ENCODE peak calls at places on chromosome 7, in seven cellular contexts. One of them, this sample, is unnamed.
A peak's percentile ranks its signal among the peaks of the same experiment; 100 is the strongest.

GRCh38 chr7:104971290-104972071 is 42.5 kb upstream of the KMT2E start:
- DNase-seq in midbrain: no peak
- DNase-seq in stimulated activated naive CD8-positive, alpha-beta T cell treated with anti-CD3 and anti-CD28 coated beads, Interleukin-15, amount 100 ng/mL, for 72 hours: no peak
- DNase-seq in WTC11: no peak
- DNase-seq in activated effector memory CD4-positive, alpha-beta T cell treated with Interleukin-2 at 50 U/mL for 16 hours: no peak
- DNase-seq in stimulated activated CD8-positive, alpha-beta memory T cell treated with anti-CD3 and anti-CD28 coated beads, Interleukin-4, amount 100 ng/mL, for 1 hour: no peak
- DNase-seq in GM04504: no peak
- DNase-seq in this sample: no peak

GRCh38 chr7:42746226-42746625 is 165.6 kb downstream of the C7orf25 start:
- DNase-seq in midbrain: no peak
- DNase-seq in stimulated activated naive CD8-positive, alpha-beta T cell treated with anti-CD3 and anti-CD28 coated beads, Interleukin-15, amount 100 ng/mL, for 72 hours: no peak
- DNase-seq in WTC11: no peak
- DNase-seq in activated effector memory CD4-positive, alpha-beta T cell treated with Interleukin-2 at 50 U/mL for 16 hours: no peak
- DNase-seq in stimulated activated CD8-positive, alpha-beta memory T cell treated with anti-CD3 and anti-CD28 coated beads, Interleukin-4, amount 100 ng/mL, for 1 hour: no peak
- DNase-seq in GM04504: no peak
- DNase-seq in this sample: no peak

GRCh38 chr7:90916319-90916718 is 320.2 kb downstream of the CDK14 start:
- DNase-seq in midbrain: no peak
- DNase-seq in stimulated activated naive CD8-positive, alpha-beta T cell treated with anti-CD3 and anti-CD28 coated beads, Interleukin-15, amount 100 ng/mL, for 72 hours: no peak
- DNase-seq in WTC11: no peak
- DNase-seq in activated effector memory CD4-positive, alpha-beta T cell treated with Interleukin-2 at 50 U/mL for 16 hours: no peak
- DNase-seq in stimulated activated CD8-positive, alpha-beta memory T cell treated with anti-CD3 and anti-CD28 coated beads, Interleukin-4, amount 100 ng/mL, for 1 hour: no peak
- DNase-seq in GM04504: no peak
- DNase-seq in this sample: no peak

GRCh38 chr7:17274551-17275245 is 23.8 kb upstream of the AHR start:
- DNase-seq in midbrain: no peak
- DNase-seq in stimulated activated naive CD8-positive, alpha-beta T cell treated with anti-CD3 and anti-CD28 coated beads, Interleukin-15, amount 100 ng/mL, for 72 hours: peak; percentile 47
- DNase-seq in WTC11: no peak
- DNase-seq in activated effector memory CD4-positive, alpha-beta T cell treated with Interleukin-2 at 50 U/mL for 16 hours: no peak
- DNase-seq in stimulated activated CD8-positive, alpha-beta memory T cell treated with anti-CD3 and anti-CD28 coated beads, Interleukin-4, amount 100 ng/mL, for 1 hour: no peak
- DNase-seq in GM04504: no peak
- DNase-seq in this sample: no peak

GRCh38 chr7:90242369-90243168 is 2.4 kb upstream of the CFAP69 start:
- DNase-seq in midbrain: no peak
- DNase-seq in stimulated activated naive CD8-positive, alpha-beta T cell treated with anti-CD3 and anti-CD28 coated beads, Interleukin-15, amount 100 ng/mL, for 72 hours: no peak
- DNase-seq in WTC11: no peak
- DNase-seq in activated effector memory CD4-positive, alpha-beta T cell treated with Interleukin-2 at 50 U/mL for 16 hours: no peak
- DNase-seq in stimulated activated CD8-positive, alpha-beta memory T cell treated with anti-CD3 and anti-CD28 coated beads, Interleukin-4, amount 100 ng/mL, for 1 hour: no peak
- DNase-seq in GM04504: no peak
- DNase-seq in this sample: no peak

GRCh38 chr7:139648941-139649425 is 125.5 kb downstream of the CLEC2L start:
- DNase-seq in midbrain: no peak
- DNase-seq in stimulated activated naive CD8-positive, alpha-beta T cell treated with anti-CD3 and anti-CD28 coated beads, Interleukin-15, amount 100 ng/mL, for 72 hours: peak; percentile 47
- DNase-seq in WTC11: no peak
- DNase-seq in activated effector memory CD4-positive, alpha-beta T cell treated with Interleukin-2 at 50 U/mL for 16 hours: no peak
- DNase-seq in stimulated activated CD8-positive, alpha-beta memory T cell treated with anti-CD3 and anti-CD28 coated beads, Interleukin-4, amount 100 ng/mL, for 1 hour: no peak
- DNase-seq in GM04504: no peak
- DNase-seq in this sample: no peak

GRCh38 chr7:116940689-116941088 is 12.6 kb upstream of the ST7 start:
- DNase-seq in midbrain: no peak
- DNase-seq in stimulated activated naive CD8-positive, alpha-beta T cell treated with anti-CD3 and anti-CD28 coated beads, Interleukin-15, amount 100 ng/mL, for 72 hours: no peak
- DNase-seq in WTC11: no peak
- DNase-seq in activated effector memory CD4-positive, alpha-beta T cell treated with Interleukin-2 at 50 U/mL for 16 hours: no peak
- DNase-seq in stimulated activated CD8-positive, alpha-beta memory T cell treated with anti-CD3 and anti-CD28 coated beads, Interleukin-4, amount 100 ng/mL, for 1 hour: no peak
- DNase-seq in GM04504: no peak
- DNase-seq in this sample: no peak

GRCh38 chr7:38462819-38463218 is 168.4 kb downstream of the AMPH start:
- DNase-seq in midbrain: no peak
- DNase-seq in stimulated activated naive CD8-positive, alpha-beta T cell treated with anti-CD3 and anti-CD28 coated beads, Interleukin-15, amount 100 ng/mL, for 72 hours: no peak
- DNase-seq in WTC11: no peak
- DNase-seq in activated effector memory CD4-positive, alpha-beta T cell treated with Interleukin-2 at 50 U/mL for 16 hours: no peak
- DNase-seq in stimulated activated CD8-positive, alpha-beta memory T cell treated with anti-CD3 and anti-CD28 coated beads, Interleukin-4, amount 100 ng/mL, for 1 hour: no peak
- DNase-seq in GM04504: no peak
- DNase-seq in this sample: no peak

GRCh38 chr7:117706191-117706590 is 167.1 kb downstream of the CTTNBP2 start:
- DNase-seq in midbrain: no peak
- DNase-seq in stimulated activated naive CD8-positive, alpha-beta T cell treated with anti-CD3 and anti-CD28 coated beads, Interleukin-15, amount 100 ng/mL, for 72 hours: no peak
- DNase-seq in WTC11: no peak
- DNase-seq in activated effector memory CD4-positive, alpha-beta T cell treated with Interleukin-2 at 50 U/mL for 16 hours: no peak
- DNase-seq in stimulated activated CD8-positive, alpha-beta memory T cell treated with anti-CD3 and anti-CD28 coated beads, Interleukin-4, amount 100 ng/mL, for 1 hour: no peak
- DNase-seq in GM04504: no peak
- DNase-seq in this sample: no peak

GRCh38 chr7:117828831-117829230 is 44.4 kb downstream of the CTTNBP2 start:
- DNase-seq in midbrain: no peak
- DNase-seq in stimulated activated naive CD8-positive, alpha-beta T cell treated with anti-CD3 and anti-CD28 coated beads, Interleukin-15, amount 100 ng/mL, for 72 hours: no peak
- DNase-seq in WTC11: no peak
- DNase-seq in activated effector memory CD4-positive, alpha-beta T cell treated with Interleukin-2 at 50 U/mL for 16 hours: no peak
- DNase-seq in stimulated activated CD8-positive, alpha-beta memory T cell treated with anti-CD3 and anti-CD28 coated beads, Interleukin-4, amount 100 ng/mL, for 1 hour: no peak
- DNase-seq in GM04504: no peak
- DNase-seq in this sample: no peak

GRCh38 chr7:36048141-36048901 is 104.7 kb upstream of the EEPD1 start:
- DNase-seq in midbrain: no peak
- DNase-seq in stimulated activated naive CD8-positive, alpha-beta T cell treated with anti-CD3 and anti-CD28 coated beads, Interleukin-15, amount 100 ng/mL, for 72 hours: no peak
- DNase-seq in WTC11: no peak
- DNase-seq in activated effector memory CD4-positive, alpha-beta T cell treated with Interleukin-2 at 50 U/mL for 16 hours: no peak
- DNase-seq in stimulated activated CD8-positive, alpha-beta memory T cell treated with anti-CD3 and anti-CD28 coated beads, Interleukin-4, amount 100 ng/mL, for 1 hour: no peak
- DNase-seq in GM04504: peak; percentile 91
- DNase-seq in this sample: no peak

GRCh38 chr7:24595671-24596418 is 22.6 kb downstream of the PALS2 start:
- DNase-seq in midbrain: no peak
- DNase-seq in stimulated activated naive CD8-positive, alpha-beta T cell treated with anti-CD3 and anti-CD28 coated beads, Interleukin-15, amount 100 ng/mL, for 72 hours: no peak
- DNase-seq in WTC11: no peak
- DNase-seq in activated effector memory CD4-positive, alpha-beta T cell treated with Interleukin-2 at 50 U/mL for 16 hours: no peak
- DNase-seq in stimulated activated CD8-positive, alpha-beta memory T cell treated with anti-CD3 and anti-CD28 coated beads, Interleukin-4, amount 100 ng/mL, for 1 hour: no peak
- DNase-seq in GM04504: no peak
- DNase-seq in this sample: no peak

GRCh38 chr7:158142657-158143056 is 445.0 kb downstream of the PTPRN2 start:
- DNase-seq in midbrain: no peak
- DNase-seq in stimulated activated naive CD8-positive, alpha-beta T cell treated with anti-CD3 and anti-CD28 coated beads, Interleukin-15, amount 100 ng/mL, for 72 hours: no peak
- DNase-seq in WTC11: no peak
- DNase-seq in activated effector memory CD4-positive, alpha-beta T cell treated with Interleukin-2 at 50 U/mL for 16 hours: no peak
- DNase-seq in stimulated activated CD8-positive, alpha-beta memory T cell treated with anti-CD3 and anti-CD28 coated beads, Interleukin-4, amount 100 ng/mL, for 1 hour: no peak
- DNase-seq in GM04504: no peak
- DNase-seq in this sample: no peak